ENCODE peak calls at places on chromosomes 5 and 9, in six cellular contexts. M, I, G, N, B and C are unnamed samples.

GRCh38 chr5:7015586-7016256 is 302.5 kb downstream of the TENT4A start:
- DNase-seq in G (no peak), N (no peak), M (no peak), B (peak), I (peak), C (peak)

GRCh38 chr5:55333811-55334210 is 26.0 kb downstream of the MTREX start:
- DNase-seq in G (no peak), I (no peak), M (no peak), N (no peak), B (no peak), C (no peak)

GRCh38 chr9:110979636-110980035 is 58.6 kb downstream of the LPAR1 start:
- DNase-seq in M (no peak), B (no peak), I (peak), G (no peak), N (no peak), C (no peak)

GRCh38 chr5:100777680-100778281 is 125.3 kb downstream of the ST8SIA4 start:
- DNase-seq in B (no peak), I (peak), G (peak), N (peak), M (no peak), C (peak)

GRCh38 chr5:7754997-7755596 is 95.8 kb downstream of the CFAP90 start:
- DNase-seq in G (peak), M (peak), I (peak), N (no peak), B (peak), C (peak)

GRCh38 chr5:89572696-89573095 is 689.7 kb upstream of the MEF2C start:
- DNase-seq in M (no peak), B (no peak), N (peak), G (peak), I (peak), C (no peak)

GRCh38 chr5:68460147-68460760 is 244.7 kb downstream of the PIK3R1 start:
- DNase-seq in G (peak), I (peak), M (peak), B (no peak), N (peak), C (peak)

GRCh38 chr5:175254155-175254554 is 189.8 kb downstream of the DRD1 start:
- DNase-seq in N (no peak), G (peak), M (no peak), B (no peak), I (no peak), C (no peak)

GRCh38 chr9:104313396-104314110 is 190.5 kb upstream of the OR13F1 start:
- DNase-seq in N (no peak), M (no peak), G (no peak), B (no peak), I (peak), C (no peak)

GRCh38 chr5:97737608-97738007 is 554.6 kb upstream of the RIOK2 start:
- DNase-seq in I (no peak), M (no peak), N (no peak), B (no peak), G (no peak), C (no peak)

GRCh38 chr5:23507278-23507685 is at the start of gene PRDM9:
- DNase-seq in M (no peak), B (peak), I (peak), G (no peak), N (peak), C (peak)
- H3K4me3 ChIP-seq in M (no peak), B (no peak), I (no peak), G (no peak), N (peak), C (no peak)

GRCh38 chr5:178547753-178548415 is 42.3 kb downstream of the COL23A1 start:
- DNase-seq in N (no peak), B (no peak), I (no peak), M (no peak), G (no peak), C (peak)

GRCh38 chr5:178547052-178547666 is 43.0 kb downstream of the COL23A1 start:
- DNase-seq in G (no peak), N (no peak), B (no peak), I (peak), M (no peak), C (peak)

GRCh38 chr5:178545156-178545555 is 45.0 kb downstream of the COL23A1 start:
- DNase-seq in N (no peak), G (no peak), I (no peak), B (no peak), M (peak), C (no peak)

GRCh38 chr5:178546675-178547033 is 43.5 kb downstream of the COL23A1 start:
- DNase-seq in I (no peak), M (no peak), B (no peak), G (no peak), N (no peak), C (no peak)

DNA sequence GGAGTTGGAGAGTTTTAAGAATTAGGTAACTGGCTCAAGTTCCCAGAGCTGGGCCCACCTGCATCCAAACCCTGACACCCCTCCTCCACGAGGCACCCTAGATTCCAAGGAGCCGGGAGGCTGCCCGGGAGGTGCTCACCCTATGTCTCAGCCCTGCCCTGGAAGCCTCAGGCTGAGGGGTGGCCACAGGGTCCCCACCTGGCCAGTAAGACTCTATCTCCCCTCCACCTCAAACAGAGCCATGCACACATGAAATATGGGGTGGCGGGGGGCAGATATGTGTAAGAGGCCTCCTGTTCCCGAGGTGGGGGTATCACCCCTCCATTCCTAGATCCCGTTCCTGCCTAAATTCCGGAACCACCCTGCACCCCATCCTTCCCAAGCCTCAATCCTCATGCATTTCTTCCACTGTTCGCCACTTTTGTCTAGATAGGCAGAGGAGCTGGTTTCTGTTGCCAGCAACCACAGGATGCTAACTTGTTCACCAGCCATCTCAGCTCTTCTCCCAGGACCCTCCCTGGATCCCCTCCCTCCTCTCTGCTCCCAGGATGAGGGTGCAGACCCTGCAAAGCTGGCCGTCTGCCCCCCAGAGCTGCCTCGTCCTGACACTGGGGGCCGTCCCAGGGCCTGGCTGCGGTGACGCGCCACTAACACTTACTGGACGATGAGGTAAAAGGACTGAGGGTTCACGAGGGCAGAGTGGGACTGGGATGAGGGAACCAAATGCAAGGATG is 44.1 kb downstream of the COL23A1 start:
- DNase-seq in B (no peak), M (no peak), G (no peak), I (no peak), N (no peak), C (no peak)
- H4K8ac ChIP-seq in B (no peak), M (no peak), G (no peak), I (no peak), N (no peak), C (no peak)

GRCh38 chr9:134811673-134812668 is 68.6 kb upstream of the FCN2 start:
- DNase-seq in G (peak), I (peak), B (no peak), M (peak), N (peak), C (peak)

GRCh38 chr9:134813841-134814240 is 66.8 kb upstream of the FCN2 start:
- DNase-seq in I (no peak), M (no peak), G (no peak), N (no peak), B (no peak), C (no peak)

GRCh38 chr9:134809296-134809695 is 71.3 kb upstream of the FCN2 start:
- DNase-seq in I (no peak), G (no peak), M (no peak), N (no peak), B (no peak), C (no peak)

GRCh38 chr9:134808393-134808792 is 72.2 kb upstream of the FCN2 start:
- DNase-seq in M (no peak), B (no peak), I (no peak), N (no peak), G (no peak), C (no peak)

GRCh38 chr9:134811079-134811672 is 69.4 kb upstream of the FCN2 start:
- DNase-seq in B (peak), M (no peak), N (no peak), G (no peak), I (no peak), C (peak)
- H3K9ac ChIP-seq in B (no peak), M (no peak), N (peak), G (no peak), I (no peak), C (no peak)

DNA sequence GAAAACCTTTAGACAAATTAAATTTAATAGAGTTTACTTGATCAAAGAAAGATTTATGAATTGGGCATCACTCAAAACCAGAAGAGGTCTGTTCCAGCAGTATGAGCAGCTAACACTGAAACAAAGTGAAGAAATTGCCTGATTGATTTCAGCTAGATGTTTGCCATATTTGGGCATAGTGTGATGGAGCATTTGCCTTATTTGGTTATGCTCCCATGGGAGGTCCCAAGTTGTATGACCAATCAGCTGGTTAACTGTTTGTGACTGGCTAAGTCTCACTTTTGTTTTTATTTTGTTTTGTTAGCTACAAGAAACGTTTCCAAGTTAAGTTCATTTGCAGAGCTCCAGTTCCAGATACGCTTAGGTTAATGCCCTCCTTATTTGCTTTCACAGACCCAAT is 53.3 kb upstream of the LMNB1 start:
- DNase-seq in I (peak), B (no peak), M (no peak), N (no peak), G (no peak), C (no peak)
- H3K4me3 ChIP-seq in I (no peak), B (no peak), M (no peak), N (no peak), G (no peak), C (no peak)